ENCODE peak calls at places on chromosomes 2 and 18, in six cellular contexts. F is MM.1S, Y is B cell, J is astrocyte of the cerebellum, L is astrocyte of the spinal cord, M is fibroblast of lung. U is an unnamed sample.

GRCh38 chr2:135997380-135997779 is 12.0 kb upstream of the DARS1 start:
- DNase-seq in F (no peak), Y (peak; percentile 72), J (no peak), L (no peak), M (no peak), U (no peak)

GRCh38 chr2:72837171-72837570 is 11.3 kb upstream of the EXOC6B start:
- DNase-seq in F (no peak), Y (no peak), J (no peak), L (peak; percentile 7), M (peak; percentile 31), U (no peak)

GRCh38 chr18:73636355-73636754 is 511.3 kb downstream of the FBXO15 start:
- DNase-seq in F (no peak), Y (no peak), J (no peak), L (no peak), M (peak; percentile 7), U (no peak)

GRCh38 chr2:11658208-11658607 is 11.8 kb downstream of the NTSR2 start:
- DNase-seq in F (no peak), Y (no peak), J (no peak), L (no peak), M (no peak), U (no peak)

GRCh38 chr2:42953216-42953615 is 160.8 kb upstream of the HAAO start:
- DNase-seq in F (no peak), Y (no peak), J (no peak), L (no peak), M (no peak), U (no peak)

GRCh38 chr2:97673187-97673914 is 3.8 kb downstream of the C2orf92 start:
- DNase-seq in F (no peak), Y (no peak), J (no peak), L (no peak), M (no peak), U (no peak)

GRCh38 chr2:222869252-222869560 is 8.4 kb downstream of the ACSL3 start:
- DNase-seq in F (no peak), Y (no peak), J (no peak), L (no peak), M (no peak), U (no peak)

GRCh38 chr2:84458436-84459027 is 548 bp downstream of the SUCLG1 start:
- DNase-seq in F (peak; percentile 9), Y (no peak), J (no peak), L (no peak), M (peak; percentile 10), U (no peak)

GRCh38 chr18:24398515-24398914 is 891 bp upstream of the OSBPL1A start:
- DNase-seq in F (no peak), Y (no peak), J (peak; percentile 51), L (peak; percentile 52), M (peak; percentile 29), U (no peak)

GRCh38 chr2:7034313-7034712 is 117.1 kb downstream of the RNF144A start:
- DNase-seq in F (no peak), Y (no peak), J (no peak), L (peak; percentile 29), M (peak; percentile 37), U (no peak)

GRCh38 chr2:170276926-170277571 is 99.1 kb downstream of the MYO3B start:
- DNase-seq in F (no peak), Y (no peak), J (no peak), L (no peak), M (no peak), U (no peak)

DNA sequence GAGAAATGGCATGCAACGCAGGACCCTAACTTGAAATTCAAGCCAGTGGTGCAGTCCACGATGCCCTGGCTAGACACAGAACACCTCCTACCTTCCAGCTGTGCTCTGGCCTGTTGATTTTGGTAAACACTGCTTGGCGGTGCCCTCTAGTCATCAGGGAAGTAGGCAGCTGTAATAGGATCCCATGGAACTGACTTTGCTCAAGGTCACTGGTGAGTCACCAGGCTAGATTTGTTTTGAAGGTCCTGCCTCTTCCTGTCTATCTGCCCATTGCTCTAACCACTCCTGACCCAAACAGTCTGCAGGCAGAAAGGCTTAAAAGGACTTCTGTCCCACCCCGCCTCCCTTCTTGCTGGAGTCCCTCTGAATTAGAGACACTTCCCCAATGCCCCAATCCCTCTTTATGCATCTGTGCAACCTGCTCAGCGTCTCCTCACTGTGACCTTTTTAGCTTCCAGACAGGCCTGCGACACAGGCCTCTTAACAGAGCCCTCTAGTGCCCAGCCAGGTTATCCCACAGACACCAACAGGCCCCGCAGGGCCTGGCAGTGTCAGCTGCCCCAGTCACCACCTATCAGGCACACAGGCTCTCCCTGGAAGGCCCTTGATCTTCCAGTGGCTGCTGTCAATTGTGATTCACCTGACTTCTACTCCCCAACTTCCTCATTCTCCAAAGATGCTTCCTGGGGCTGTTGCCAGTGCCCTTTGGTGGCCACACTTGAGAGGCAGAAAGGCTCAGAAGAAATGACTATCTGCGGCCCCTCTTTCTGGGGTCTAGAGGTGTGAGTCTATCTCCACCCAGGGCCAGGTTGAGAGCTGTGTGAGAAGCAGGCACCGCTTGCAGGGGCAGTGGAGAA is 5.2 kb downstream of the TMEM127 start:
- DNase-seq in F (peak; percentile 85), Y (peak; percentile 57), J (no peak), L (peak; percentile 84), M (peak; percentile 92), U (no peak)
- TF ChIP-seq CTCF in F (peak; percentile 79), Y (peak; percentile 29), J (peak; percentile 51), L (peak; percentile 45), M (peak; percentile 48), U (no peak)

GRCh38 chr2:239878686-239879085 is 146.5 kb downstream of the NDUFA10 start:
- DNase-seq in F (no peak), Y (no peak), J (no peak), L (no peak), M (no peak), U (no peak)
- TF ChIP-seq CTCF in F (no peak), Y (no peak), J (no peak), L (no peak), M (no peak), U (no peak)

DNA sequence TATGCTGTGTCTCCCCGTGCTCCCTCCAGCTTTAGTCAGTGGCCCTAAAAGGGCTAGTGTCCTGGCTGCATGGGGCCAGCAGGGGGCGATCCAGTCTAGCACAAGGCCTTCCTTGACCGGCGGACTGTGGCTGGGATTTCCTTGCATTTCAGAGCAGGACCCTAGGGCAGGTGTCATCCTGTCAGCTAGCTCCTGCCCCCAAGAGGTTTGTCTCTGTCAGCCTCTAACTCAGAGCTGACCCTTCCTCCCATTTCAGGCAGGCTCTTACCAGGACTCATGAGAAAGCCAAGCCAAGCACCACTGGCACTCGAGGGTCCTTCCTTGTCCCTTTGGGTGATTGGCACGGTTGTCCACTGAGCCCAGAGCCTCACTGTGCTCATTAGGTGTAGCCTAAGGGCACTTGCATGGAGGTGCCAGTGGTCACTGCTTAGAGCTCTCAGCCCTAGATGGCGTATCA is 140.3 kb downstream of the RPIA start:
- DNase-seq in F (peak; percentile 72), Y (peak; percentile 87), J (no peak), L (peak; percentile 6), M (peak; percentile 9), U (no peak)
- TF ChIP-seq CTCF in F (peak; percentile 89), Y (peak; percentile 88), J (peak; percentile 55), L (peak; percentile 66), M (peak; percentile 69), U (no peak)

GRCh38 chr2:26613241-26614204 is 27.6 kb downstream of the CIB4 start:
- DNase-seq in F (no peak), Y (no peak), J (no peak), L (no peak), M (peak; percentile 75), U (no peak)
- TF ChIP-seq CTCF in F (no peak), Y (no peak), J (no peak), L (no peak), M (no peak), U (no peak)

GRCh38 chr2:121260370-121261154 is 24.4 kb downstream of the TFCP2L1 start:
- DNase-seq in F (no peak), Y (no peak), J (no peak), L (no peak), M (no peak), U (no peak)
- TF ChIP-seq CTCF in F (no peak), Y (no peak), J (no peak), L (no peak), M (no peak), U (no peak)

GRCh38 chr2:158457092-158457825 is 507 bp downstream of the PKP4 start:
- DNase-seq in F (peak; percentile 69), Y (peak; percentile 65), J (no peak), L (peak; percentile 68), M (peak; percentile 63), U (no peak)
- TF ChIP-seq CTCF in F (no peak), Y (no peak), J (no peak), L (peak; percentile 4), M (peak; percentile 9), U (no peak)

DNA sequence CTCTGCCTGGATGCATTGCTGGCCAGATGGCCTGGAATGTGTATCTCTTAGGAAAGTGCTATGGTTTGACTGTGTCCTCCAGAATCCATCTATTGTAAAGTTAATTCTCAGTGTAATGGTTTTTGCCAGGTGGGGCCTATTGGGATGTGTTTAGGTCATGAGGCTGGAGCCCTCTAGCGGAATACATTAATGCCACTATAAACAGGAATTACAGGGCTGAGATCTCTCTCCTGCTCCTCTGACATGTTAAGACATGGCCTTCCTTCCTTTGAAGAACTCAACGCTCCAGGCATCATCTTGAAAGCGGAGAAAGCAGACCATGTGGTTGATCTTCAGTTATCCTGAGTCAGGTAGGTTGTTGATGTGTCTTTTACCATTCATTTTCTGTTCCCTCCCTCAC is 276.4 kb downstream of the RPIA start:
- DNase-seq in F (no peak), Y (no peak), J (no peak), L (no peak), M (no peak), U (no peak)
- TF ChIP-seq CTCF in F (no peak), Y (no peak), J (no peak), L (no peak), M (no peak), U (no peak)